ENCODE peak calls at places on chromosomes 5 and 9, in seven cellular contexts. H is neural progenitor cell, B is hepatocyte, G is HCT116, Q is PC-3, W is GM23338, E is MM.1S. N is an unnamed sample.

GRCh38 chr9:122394265-122395242 is 23.7 kb downstream of the PTGS1 start:
- DNase-seq in G (no peak), B (no peak), H (no peak), Q (peak; percentile 18), W (no peak), E (no peak), N (peak; percentile 93)

GRCh38 chr9:74277532-74277931 is 219.6 kb upstream of the RORB start:
- DNase-seq in G (no peak), H (no peak), B (no peak), E (peak; percentile 88), Q (no peak), W (no peak), N (no peak)

GRCh38 chr5:181052526-181052927 is 12.5 kb downstream of the BTNL9 start:
- DNase-seq in W (peak; percentile 69), B (no peak), G (no peak), E (no peak), H (no peak), Q (peak; percentile 21), N (peak; percentile 23)

GRCh38 chr5:61307196-61307590 is 24.9 kb upstream of the ZSWIM6 start:
- DNase-seq in E (no peak), G (no peak), H (no peak), B (no peak), W (no peak), Q (no peak), N (no peak)

GRCh38 chr9:37436540-37436939 is 14.0 kb downstream of the GRHPR start:
- DNase-seq in G (no peak), Q (no peak), B (no peak), H (no peak), W (no peak), E (no peak), N (no peak)

GRCh38 chr9:8868632-8869031 is 1069.1 kb upstream of the DMAC1 start:
- DNase-seq in E (no peak), B (no peak), H (peak; percentile 65), W (peak; percentile 66), Q (no peak), G (no peak), N (no peak)

GRCh38 chr9:135212961-135213360 is 125.5 kb downstream of the OLFM1 start:
- DNase-seq in E (no peak), G (no peak), Q (no peak), H (no peak), B (no peak), W (no peak), N (no peak)

GRCh38 chr5:179487145-179487544 is 63.2 kb upstream of the RUFY1 start:
- DNase-seq in Q (no peak), E (no peak), B (no peak), G (no peak), W (no peak), H (no peak), N (no peak)

GRCh38 chr5:110536120-110537115 is 190.1 kb downstream of the TMEM232 start:
- DNase-seq in G (no peak), B (no peak), E (no peak), H (peak; percentile 23), Q (no peak), W (peak; percentile 94), N (peak; percentile 66)

GRCh38 chr5:147403659-147404640 is 105.9 kb downstream of the DPYSL3 start:
- DNase-seq in Q (peak; percentile 58), H (no peak), B (peak; percentile 77), G (peak; percentile 66), E (peak; percentile 91), W (no peak), N (peak; percentile 98)

GRCh38 chr5:179212870-179213269 is 132.4 kb downstream of the ADAMTS2 start:
- DNase-seq in W (no peak), H (peak; percentile 27), E (no peak), B (no peak), G (no peak), Q (no peak), N (no peak)

GRCh38 chr9:20351715-20352114 is 270.6 kb downstream of the MLLT3 start:
- DNase-seq in H (no peak), G (no peak), B (no peak), W (no peak), Q (no peak), E (no peak), N (no peak)

GRCh38 chr9:133443982-133444381 is 15.8 kb upstream of the CACFD1 start:
- DNase-seq in H (no peak), Q (no peak), G (no peak), E (no peak), B (no peak), W (no peak), N (peak; percentile 38)

GRCh38 chr5:154194348-154195329 is 4.1 kb downstream of the GALNT10 start:
- DNase-seq in B (no peak), W (peak; percentile 86), E (no peak), H (peak; percentile 64), G (no peak), Q (peak; percentile 73), N (peak; percentile 56)

GRCh38 chr9:121860744-121861143 is 209.3 kb downstream of the DAB2IP start:
- DNase-seq in E (no peak), G (no peak), B (no peak), H (no peak), Q (no peak), W (no peak), N (peak; percentile 66)

GRCh38 chr5:180202939-180203573 is 6.0 kb downstream of the RASGEF1C start:
- DNase-seq in H (no peak), G (no peak), Q (no peak), W (no peak), B (no peak), E (no peak), N (no peak)

GRCh38 chr5:157870837-157871834 is 12.2 kb upstream of the CLINT1 start:
- DNase-seq in H (no peak), B (peak; percentile 57), W (no peak), G (peak; percentile 55), Q (peak; percentile 75), E (no peak), N (peak; percentile 86)

GRCh38 chr5:109105631-109106267 is 304.0 kb downstream of the PJA2 start:
- DNase-seq in Q (peak; percentile 60), G (no peak), E (no peak), W (no peak), H (peak; percentile 42), B (peak; percentile 7), N (peak; percentile 97)

GRCh38 chr9:33403941-33404781 is 1.8 kb upstream of the AQP7 start:
- DNase-seq in G (no peak), E (no peak), Q (no peak), H (no peak), B (no peak), W (no peak), N (no peak)
- H3K27ac ChIP-seq in G (no peak overlapping the region), E (no peak overlapping the region), Q (no peak overlapping the region), H (no peak overlapping the region), B (no peak overlapping the region), W (no peak overlapping the region), N (no peak overlapping the region)

DNA sequence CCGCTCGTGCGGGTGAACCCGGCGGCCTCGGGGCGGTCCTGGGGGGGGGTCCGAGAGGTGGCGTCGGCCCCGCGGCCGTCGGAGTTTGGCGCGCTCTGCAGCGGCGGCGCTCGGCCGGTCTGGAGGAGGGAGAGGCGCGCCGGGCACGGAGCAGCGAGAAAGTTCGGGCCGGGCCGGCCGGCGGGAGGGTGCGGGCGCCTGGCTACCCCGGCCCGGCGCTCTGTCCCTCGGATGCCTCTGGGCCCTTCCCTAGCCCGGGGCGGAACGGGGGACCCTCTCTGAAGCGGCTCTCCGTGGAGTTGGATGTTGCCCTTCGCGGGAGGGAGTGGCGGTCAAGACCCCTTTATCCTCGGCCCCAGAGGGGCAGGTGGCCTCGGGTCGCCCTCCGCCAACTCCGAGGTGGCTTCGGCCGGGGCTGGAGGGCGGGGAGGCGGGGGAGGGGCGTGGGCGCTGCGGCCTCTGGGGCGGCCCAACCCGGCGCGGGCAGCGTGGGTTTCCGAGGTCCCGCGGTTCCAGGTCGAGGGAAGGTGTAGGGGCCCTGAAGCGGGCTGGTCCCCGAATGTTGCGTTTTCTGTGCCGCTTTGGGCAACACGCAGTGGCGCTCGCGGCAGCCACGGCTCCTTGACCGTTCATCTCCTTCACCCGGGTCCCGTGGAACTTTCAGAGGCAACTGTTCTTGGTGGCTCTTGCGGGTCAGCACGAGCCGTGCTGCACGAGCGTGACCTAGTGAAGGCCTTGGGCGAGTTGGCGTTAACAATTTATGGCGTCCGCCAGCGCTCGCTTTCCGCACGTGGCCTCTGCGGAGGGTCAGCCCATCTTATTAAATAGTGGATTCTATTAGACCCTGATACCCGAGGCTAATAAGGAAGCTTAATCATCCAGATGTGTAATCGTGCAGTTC is 290.5 kb downstream of the DOCK8 start:
- DNase-seq in G (no peak), B (peak; percentile 55), W (peak; percentile 60), H (peak; percentile 63), E (no peak), Q (peak; percentile 11), N (peak; percentile 27)
- TF ChIP-seq EZH2 in G (no peak), B (no peak), W (no peak), H (no peak), E (no peak), Q (no peak), N (peak; percentile 41)

GRCh38 chr9:129580211-129580915 is 40.5 kb downstream of the C9orf50 start:
- DNase-seq in W (no peak), B (peak; percentile 68), G (no peak), E (peak; percentile 92), H (no peak), Q (no peak), N (no peak)
- TF ChIP-seq EZH2phosphoT487 in W (no peak), B (no peak), G (no peak), E (no peak), H (no peak), Q (no peak), N (no peak)

GRCh38 chr5:96969401-96969800 is 33.5 kb downstream of the LNPEP start:
- DNase-seq in W (no peak), E (no peak), H (no peak), Q (no peak), G (no peak), B (no peak), N (peak; percentile 15)

GRCh38 chr5:96977228-96977627 is 41.3 kb downstream of the LNPEP start:
- DNase-seq in Q (no peak), E (no peak), W (peak; percentile 17), H (no peak), G (no peak), B (no peak), N (peak; percentile 10)

GRCh38 chr5:96972599-96973334 is 36.9 kb downstream of the LNPEP start:
- DNase-seq in G (no peak), W (no peak), E (no peak), B (no peak), H (no peak), Q (no peak), N (no peak)

GRCh38 chr5:96975656-96976055 is 39.8 kb downstream of the LNPEP start:
- DNase-seq in W (no peak), G (no peak), H (no peak), E (no peak), Q (no peak), B (no peak), N (no peak)

DNA sequence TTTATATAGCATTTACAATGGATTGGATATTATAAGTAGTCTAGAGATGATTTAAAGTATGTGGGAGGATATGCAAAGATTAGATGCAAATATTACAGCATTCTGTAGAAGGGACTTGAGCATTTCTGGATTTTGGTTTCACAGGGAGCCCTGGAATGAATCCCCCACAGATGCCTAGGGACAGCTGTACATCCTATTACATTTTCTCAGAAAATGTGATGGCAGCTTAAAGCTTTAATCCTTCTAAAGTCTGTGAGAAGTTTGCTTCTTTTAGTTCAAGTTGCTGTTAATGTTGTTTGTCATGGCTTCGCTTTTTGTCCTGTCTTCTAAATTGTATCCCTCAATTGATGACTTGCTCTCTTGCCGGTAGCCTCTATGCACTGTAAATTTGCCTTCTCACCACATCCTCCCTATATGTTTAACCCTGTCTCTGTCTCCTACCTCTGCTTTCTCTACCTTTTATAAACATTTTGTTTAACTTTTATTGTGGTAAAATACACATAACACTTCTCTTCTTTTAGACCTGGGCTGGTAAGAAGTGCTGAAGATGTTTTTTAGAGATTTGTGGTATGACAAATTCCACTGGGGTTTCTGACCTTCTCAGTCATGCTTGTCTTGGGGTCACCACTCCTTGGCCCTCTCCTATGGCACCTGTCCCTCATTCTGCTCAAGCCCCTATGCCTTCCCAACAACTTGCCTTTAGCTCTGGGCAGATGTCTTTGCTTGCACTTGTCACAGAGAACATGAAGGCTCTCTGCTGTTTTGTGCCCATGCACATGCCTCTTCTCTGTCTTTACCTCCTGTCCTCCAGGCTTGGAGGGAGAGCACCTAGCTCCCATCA is 37.9 kb downstream of the LNPEP start:
- DNase-seq in G (no peak), E (no peak), B (no peak), Q (no peak), H (no peak), W (no peak), N (no peak)
- H3K27ac ChIP-seq in G (no peak overlapping the region), E (no peak overlapping the region), B (no peak overlapping the region), Q (no peak overlapping the region), H (no peak overlapping the region), W (no peak overlapping the region), N (no peak overlapping the region)

N was measured in GM23248.